ENCODE peak calls at places on chromosomes 1 and 21, in four cellular contexts. Z, O, W and A are unnamed samples. For H3K4me1, the result is how much of the 10 kb centered on the place peaks cover.

GRCh38 chr1:215911406-215911968 is 344.4 kb downstream of the KCTD3 start:
- DNase-seq in W (no peak), Z (no peak), O (no peak), A (no peak)

GRCh38 chr1:180043785-180044184 is 89.2 kb downstream of the CEP350 start:
- DNase-seq in Z (no peak), W (no peak), O (no peak), A (no peak)

GRCh38 chr1:76744989-76745388 is 122.3 kb upstream of the ST6GALNAC5 start:
- DNase-seq in Z (no peak), O (no peak), W (no peak), A (no peak)

GRCh38 chr1:157819215-157819614 is 705 bp downstream of the FCRL1 start:
- DNase-seq in Z (no peak), W (no peak), O (no peak), A (no peak)

GRCh38 chr1:192535916-192536662 is 39.5 kb upstream of the RGS1 start:
- DNase-seq in O (no peak), Z (no peak), W (no peak), A (no peak)

GRCh38 chr1:96191165-96191564 is 530.4 kb upstream of the PTBP2 start:
- DNase-seq in Z (no peak), O (no peak), W (no peak), A (no peak)

GRCh38 chr1:33030575-33030974 is 6.1 kb downstream of the AK2 start:
- DNase-seq in O (peak), W (no peak), Z (no peak), A (no peak)

GRCh38 chr21:20730421-20730820 is 267.8 kb upstream of the NCAM2 start:
- DNase-seq in W (no peak), Z (no peak), O (no peak), A (no peak)

GRCh38 chr1:115430717-115431116 is 92.7 kb upstream of the NGF start:
- DNase-seq in O (peak), W (no peak), Z (no peak), A (no peak)

GRCh38 chr21:27647401-27647800 is 680.5 kb upstream of the ADAMTS5 start:
- DNase-seq in Z (no peak), W (no peak), O (no peak), A (no peak)

GRCh38 chr1:60342569-60342968 is 269.0 kb upstream of the C1orf87 start:
- DNase-seq in W (no peak), Z (no peak), O (no peak), A (no peak)

GRCh38 chr1:33443705-33444180 is 12.8 kb upstream of the PHC2 start:
- DNase-seq in Z (no peak), O (peak), W (no peak), A (peak)

GRCh38 chr1:222654849-222655248 is 37.0 kb downstream of the MIA3 start:
- DNase-seq in Z (no peak), O (no peak), W (no peak), A (peak)

GRCh38 chr1:6612641-6613360 is 730 bp upstream of the PHF13 start:
- DNase-seq in Z (no peak), O (peak), W (no peak), A (peak)

GRCh38 chr1:154171222-154171583 is 16.3 kb upstream of the NUP210L start:
- DNase-seq in O (no peak), W (no peak), Z (no peak), A (no peak)

GRCh38 chr1:33819290-33819912 is 44.5 kb upstream of the HMGB4 start:
- DNase-seq in O (no peak), Z (no peak), W (no peak), A (no peak)

GRCh38 chr1:201346337-201346939 is 31.0 kb downstream of the TNNT2 start:
- DNase-seq in Z (no peak), O (peak), W (peak), A (peak)

GRCh38 chr1:116673935-116674630 is 6.5 kb upstream of the IGSF3 start:
- DNase-seq in W (peak), O (no peak), Z (no peak), A (no peak)

GRCh38 chr1:246608616-246609376 is 42.5 kb downstream of the CNST start:
- DNase-seq in W (peak), O (peak), Z (peak), A (peak)

GRCh38 chr1:238690415-238690814 is 696.0 kb upstream of the CHRM3 start:
- DNase-seq in O (no peak), Z (no peak), W (no peak), A (no peak)

GRCh38 chr21:21612446-21612845 is 614.2 kb downstream of the NCAM2 start:
- DNase-seq in W (no peak), Z (no peak), O (no peak), A (no peak)

GRCh38 chr1:226687476-226687875 is 51.6 kb downstream of the ITPKB start:
- DNase-seq in W (no peak), O (no peak), Z (no peak), A (no peak)
- TF ChIP-seq CTCF in W (no peak), O (no peak), Z (no peak), A (no peak)

GRCh38 chr1:101310484-101310883 is 73.7 kb downstream of the S1PR1 start:
- DNase-seq in Z (no peak), O (no peak), W (no peak), A (no peak)

GRCh38 chr1:101308935-101309333 is 72.1 kb downstream of the S1PR1 start:
- DNase-seq in Z (no peak), W (no peak), O (no peak), A (no peak)

GRCh38 chr1:101311146-101311892 is 74.5 kb downstream of the S1PR1 start:
- DNase-seq in Z (no peak), W (no peak), O (no peak), A (no peak)

GRCh38 chr1:101309334-101310221 is 72.8 kb downstream of the S1PR1 start:
- DNase-seq in Z (no peak), W (peak), O (peak), A (peak)

DNA sequence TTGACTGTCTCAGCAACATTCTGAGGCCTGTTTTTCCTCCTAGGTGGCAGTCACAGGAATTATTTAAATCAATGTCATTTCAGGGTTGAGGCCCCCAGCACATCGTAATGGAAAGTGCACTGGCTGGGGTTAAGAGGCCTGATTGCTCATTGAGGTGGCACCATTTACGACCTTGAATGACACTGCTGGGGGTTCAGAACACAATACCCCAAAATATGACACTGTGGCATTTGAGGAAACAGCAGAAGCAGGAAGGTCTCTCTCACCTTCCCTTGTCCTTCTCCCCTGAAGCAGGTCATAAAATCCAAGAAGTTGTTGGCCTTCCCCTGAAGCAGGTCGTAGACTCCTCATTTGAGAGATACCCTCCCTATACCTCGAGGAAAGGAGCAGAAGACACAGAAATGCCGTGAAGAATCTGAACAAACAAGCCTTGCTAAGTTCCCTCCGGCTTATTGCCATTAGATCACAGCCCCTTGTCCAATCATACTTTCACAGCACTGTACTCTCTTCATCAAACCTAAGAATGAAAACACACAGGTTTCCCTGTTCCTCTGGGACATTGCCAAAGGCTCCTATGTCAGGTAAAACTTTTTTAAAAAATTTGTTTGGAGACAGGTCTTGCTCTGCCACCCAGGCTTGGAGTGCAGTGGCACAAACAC is 71.3 kb downstream of the S1PR1 start:
- DNase-seq in O (no peak), W (no peak), Z (no peak), A (no peak)
- H3K4me1 ChIP-seq in O (under half), W (under half), Z (under half), A (under half)

GRCh38 chr1:10599194-10599861 is 124.6 kb downstream of the PEX14 start:
- DNase-seq in Z (no peak), W (no peak), O (peak), A (no peak)
- TF ChIP-seq CTCF in Z (no peak), W (no peak), O (no peak), A (no peak)

GRCh38 chr1:89911186-89911976 is 83.5 kb upstream of the ZNF326 start:
- DNase-seq in Z (no peak), W (no peak), O (no peak), A (no peak)
- H3K4me1 ChIP-seq in Z (under half), W (under half), O (under half), A (under half)

DNA sequence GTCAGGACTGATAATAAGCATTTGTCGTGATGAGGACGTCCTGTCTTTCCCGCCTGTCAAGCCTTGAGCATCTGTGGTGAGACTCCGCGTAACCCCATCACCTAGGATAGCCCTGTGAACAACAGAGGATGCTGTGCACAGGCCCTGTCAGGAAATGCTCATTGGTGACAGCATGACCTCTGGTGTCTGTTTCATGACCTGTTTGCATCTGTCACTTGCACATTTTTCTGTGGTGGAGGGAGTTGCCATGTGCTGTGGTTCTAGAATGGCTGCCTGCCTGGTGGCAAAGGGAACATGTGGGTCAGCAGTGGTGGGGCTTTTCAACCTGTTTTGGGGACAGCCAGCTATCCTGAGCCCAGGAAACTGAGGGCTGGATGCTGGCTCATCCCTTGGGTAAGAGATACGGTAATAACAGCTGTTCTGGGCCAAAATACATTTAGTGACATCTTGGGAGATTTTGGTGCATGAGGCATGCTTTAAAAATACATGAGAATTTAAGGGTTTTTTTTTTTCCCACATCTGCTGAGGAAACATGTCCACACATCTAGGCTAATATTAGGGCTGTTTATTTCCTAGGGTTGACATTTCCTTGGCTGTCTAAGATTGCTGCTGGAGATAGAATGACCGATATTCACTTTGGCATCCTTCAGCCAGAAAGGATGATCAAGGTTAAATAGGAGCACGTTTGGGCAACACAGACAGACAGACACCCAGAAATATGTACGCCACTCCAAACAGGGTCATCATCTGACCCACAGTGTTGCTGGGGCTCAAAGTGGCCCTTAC is 52.9 kb downstream of the KCNC4 start:
- DNase-seq in Z (no peak), O (no peak), W (no peak), A (no peak)
- TF ChIP-seq CTCF in Z (no peak), O (no peak), W (no peak), A (no peak)

GRCh38 chr1:68197891-68198290 is 34.4 kb downstream of the WLS start:
- DNase-seq in Z (no peak), W (peak), O (peak), A (no peak)
- H3K4me1 ChIP-seq in Z (under half), W (under half), O (under half), A (under half)